ENCODE peak calls at places on chromosomes 3 and 15, in nine cellular contexts. E is tibial nerve, C is thyroid gland, I is uterus, F is A549, Q is spleen, V is ovary, R is adrenal gland, O is IMR-90. Y is an unnamed sample.

GRCh38 chr15:90531147-90531546 is 1.4 kb downstream of the CRTC3 start:
- DNase-seq in E (no peak), Q (no peak), C (no peak), V (no peak), I (no peak), O (no peak), F (no peak), R (no peak), Y (no peak)

GRCh38 chr3:111915905-111916304 is 56.8 kb downstream of the PHLDB2 start:
- DNase-seq in V (no peak), O (no peak), C (no peak), Q (no peak), R (no peak), E (no peak), F (no peak), I (no peak), Y (no peak)

GRCh38 chr3:47082519-47082918 is 81.4 kb downstream of the SETD2 start:
- DNase-seq in F (no peak), C (no peak), I (no peak), O (peak), E (no peak), Q (no peak), R (no peak), V (no peak), Y (no peak)

GRCh38 chr3:193732391-193732790 is 139.4 kb downstream of the OPA1 start:
- DNase-seq in V (no peak), Q (no peak), C (no peak), O (peak), R (peak), I (no peak), E (no peak), F (peak), Y (no peak)

GRCh38 chr3:94799420-94800060 is 736.7 kb downstream of the NSUN3 start:
- DNase-seq in E (no peak), O (no peak), C (no peak), R (no peak), Q (no peak), I (no peak), V (no peak), F (no peak), Y (no peak)

GRCh38 chr15:94061041-94061440 is 170.3 kb upstream of the MCTP2 start:
- DNase-seq in F (no peak), Q (no peak), O (peak), V (no peak), I (no peak), E (no peak), C (no peak), R (no peak), Y (no peak)

GRCh38 chr15:29687204-29687768 is 135.0 kb downstream of the TJP1 start:
- DNase-seq in R (no peak), F (no peak), V (no peak), O (no peak), E (no peak), I (no peak), C (peak), Q (peak), Y (no peak)

GRCh38 chr3:12508316-12508715 is 24.0 kb downstream of the TSEN2 start:
- DNase-seq in R (peak), V (peak), F (peak), Q (no peak), C (no peak), I (peak), O (peak), E (peak), Y (peak)

GRCh38 chr15:44501768-44502366 is 35.1 kb upstream of the EIF3J start:
- DNase-seq in Q (no peak), O (peak), I (no peak), V (no peak), R (no peak), C (no peak), E (no peak), F (peak), Y (no peak)

DNA sequence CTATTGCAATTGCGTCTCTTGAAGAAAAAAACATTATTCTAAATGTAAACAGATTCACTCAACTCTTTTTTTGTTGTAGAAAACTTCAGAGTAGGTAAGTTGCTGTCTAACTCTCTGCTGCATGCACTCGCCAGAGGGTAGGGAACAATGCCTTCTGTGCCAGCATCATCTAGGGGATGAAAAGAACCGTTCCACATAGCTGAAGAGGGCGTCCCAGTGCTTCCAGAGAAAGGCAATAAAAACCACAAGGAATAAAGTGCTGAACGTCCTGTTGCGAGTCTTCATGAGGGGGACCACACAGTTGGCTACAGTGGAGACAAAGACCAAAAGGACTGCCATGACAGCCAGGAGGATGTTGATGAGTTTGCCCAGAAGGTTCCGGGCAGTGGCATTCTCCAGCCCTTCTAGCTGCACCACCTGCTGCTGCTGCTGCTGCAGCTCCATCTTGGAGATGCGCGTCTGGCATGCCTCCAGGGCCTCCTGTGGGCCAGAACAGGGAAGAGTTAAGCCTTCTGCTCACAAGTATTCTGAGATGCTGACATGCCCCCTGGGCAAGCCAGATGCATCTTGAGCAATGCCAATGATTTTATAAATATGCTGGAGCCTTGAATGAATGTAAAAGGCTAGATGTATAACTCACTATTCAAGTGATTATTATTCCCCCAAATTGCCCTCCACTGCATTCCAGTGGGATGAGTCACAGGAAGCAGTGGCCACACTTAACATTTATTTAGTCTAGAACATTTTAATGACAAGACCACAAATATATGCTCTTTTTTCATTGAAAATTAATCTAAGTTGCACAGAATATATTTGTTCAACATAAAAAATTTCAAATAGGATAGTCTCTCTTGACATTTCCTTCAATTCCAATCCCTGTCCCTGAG is 45.1 kb upstream of the PLXND1 start:
- DNase-seq in F (peak), C (no peak), Q (no peak), I (no peak), E (no peak), V (peak), R (peak), O (peak), Y (no peak)
- TF ChIP-seq POLR2A in F (no peak), C (no peak), Q (no peak), I (no peak), E (no peak), V (no peak), R (no peak), O (no peak), Y (no peak)

DNA sequence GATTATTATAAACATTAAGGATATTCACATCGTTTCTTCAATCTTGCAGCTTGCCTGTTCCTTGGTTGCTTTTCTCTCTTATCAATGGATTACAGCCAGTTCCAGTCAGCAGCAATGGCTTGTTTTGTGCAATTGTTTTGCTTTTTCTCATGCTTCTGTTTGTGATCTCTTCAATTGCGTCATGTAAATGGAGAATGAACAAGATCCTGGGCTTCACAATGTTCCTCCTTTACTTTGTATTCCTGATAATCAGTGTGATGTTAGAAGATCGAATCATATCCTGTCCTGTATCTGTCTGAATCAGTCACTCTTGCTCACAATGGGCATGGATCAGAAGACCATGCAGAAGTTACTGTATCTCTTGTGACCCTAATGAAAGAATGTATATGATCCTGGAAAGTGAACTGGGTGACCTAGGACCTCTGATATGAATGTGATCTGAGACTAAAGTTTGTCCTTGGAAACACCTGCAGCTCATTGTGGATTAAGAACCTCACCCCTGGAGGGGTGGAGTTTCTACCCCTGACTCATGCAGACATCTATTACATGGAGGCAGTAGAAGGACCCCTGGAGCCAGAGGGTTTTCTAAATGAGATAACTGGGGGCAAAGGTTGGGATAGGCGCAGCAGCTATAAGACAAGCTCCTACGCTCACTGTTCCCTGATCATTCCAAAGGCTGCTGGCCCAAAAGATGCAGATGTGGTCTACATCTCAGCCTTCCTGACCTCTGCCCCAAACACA is 32.2 kb downstream of the SLC24A1 start:
- DNase-seq in F (no peak), E (no peak), I (no peak), C (no peak), V (no peak), R (no peak), Q (no peak), O (peak), Y (no peak)
- H3K4me3 ChIP-seq in F (no peak), E (no peak), I (no peak), C (no peak), V (no peak), R (no peak), Q (no peak), O (no peak), Y (no peak)

GRCh38 chr3:88221726-88222125 is 72.0 kb downstream of the C3orf38 start:
- DNase-seq in R (no peak), F (no peak), C (no peak), V (no peak), E (no peak), Q (no peak), I (no peak), O (no peak), Y (no peak)

GRCh38 chr3:88220126-88220525 is 70.4 kb downstream of the C3orf38 start:
- DNase-seq in R (no peak), E (no peak), C (no peak), I (no peak), O (no peak), Q (no peak), F (no peak), V (no peak), Y (no peak)

GRCh38 chr3:88222343-88222742 is 72.6 kb downstream of the C3orf38 start:
- DNase-seq in V (no peak), R (no peak), E (no peak), O (no peak), F (no peak), I (no peak), C (no peak), Q (no peak), Y (no peak)

DNA sequence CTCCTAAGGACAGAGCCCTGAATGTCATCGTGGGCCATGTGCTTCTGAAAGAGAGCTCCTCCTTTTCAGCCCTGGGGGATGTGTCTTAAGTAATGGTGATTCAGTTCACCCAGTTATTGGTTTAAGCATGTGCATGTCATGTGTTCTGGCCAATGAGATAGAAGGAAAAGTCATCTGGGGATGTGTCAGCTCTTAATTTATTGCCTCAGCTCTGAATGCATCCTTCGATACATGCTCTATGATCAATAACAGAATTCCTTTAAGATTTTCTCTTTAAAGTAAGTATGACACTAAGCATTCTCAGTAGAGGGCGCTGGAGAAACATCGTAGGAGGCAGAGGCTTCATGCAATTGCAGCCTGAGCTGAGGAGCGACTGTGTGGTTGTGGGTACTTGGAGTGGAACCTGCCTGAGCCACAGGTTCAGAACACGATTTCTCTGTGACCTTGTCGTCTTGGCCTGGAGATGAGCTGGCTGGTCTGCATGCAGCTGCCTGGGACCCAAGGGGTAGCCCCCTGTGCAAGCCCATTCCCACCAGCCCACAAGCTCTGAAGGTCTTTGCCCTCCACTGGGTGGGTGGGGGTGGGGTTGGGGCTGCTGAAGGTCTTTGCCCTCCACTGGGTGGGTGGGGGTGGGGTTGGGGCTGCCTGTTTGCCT is 69.5 kb downstream of the C3orf38 start:
- DNase-seq in C (peak), E (no peak), O (peak), F (peak), Q (no peak), R (peak), V (peak), I (no peak), Y (no peak)
- TF ChIP-seq CTCF in C (peak), E (peak), O (peak), F (peak), Q (no peak), R (peak), V (no peak), I (no peak), Y (no peak)

GRCh38 chr3:146154316-146154715 is 6.7 kb downstream of the PLOD2 start:
- DNase-seq in C (no peak), F (no peak), R (no peak), O (no peak), I (no peak), E (no peak), V (no peak), Q (no peak), Y (no peak)

GRCh38 chr3:146156060-146156459 is 4.9 kb downstream of the PLOD2 start:
- DNase-seq in F (no peak), C (peak), O (no peak), Q (no peak), R (no peak), V (no peak), E (no peak), I (no peak), Y (no peak)

GRCh38 chr3:146155022-146155421 is 6.0 kb downstream of the PLOD2 start:
- DNase-seq in E (no peak), Q (no peak), C (no peak), R (no peak), O (no peak), F (no peak), I (no peak), V (no peak), Y (no peak)

GRCh38 chr3:146153429-146153828 is 7.6 kb downstream of the PLOD2 start:
- DNase-seq in V (no peak), Q (no peak), F (no peak), C (no peak), I (no peak), R (no peak), E (no peak), O (no peak), Y (no peak)

GRCh38 chr3:146152841-146153240 is 8.1 kb downstream of the PLOD2 start:
- DNase-seq in F (no peak), O (no peak), Q (no peak), E (no peak), R (no peak), C (peak), V (no peak), I (no peak), Y (no peak)
- TF ChIP-seq POLR2A in F (no peak), O (no peak), Q (no peak), E (no peak), R (no peak), C (peak), V (no peak), I (no peak), Y (no peak)

DNA sequence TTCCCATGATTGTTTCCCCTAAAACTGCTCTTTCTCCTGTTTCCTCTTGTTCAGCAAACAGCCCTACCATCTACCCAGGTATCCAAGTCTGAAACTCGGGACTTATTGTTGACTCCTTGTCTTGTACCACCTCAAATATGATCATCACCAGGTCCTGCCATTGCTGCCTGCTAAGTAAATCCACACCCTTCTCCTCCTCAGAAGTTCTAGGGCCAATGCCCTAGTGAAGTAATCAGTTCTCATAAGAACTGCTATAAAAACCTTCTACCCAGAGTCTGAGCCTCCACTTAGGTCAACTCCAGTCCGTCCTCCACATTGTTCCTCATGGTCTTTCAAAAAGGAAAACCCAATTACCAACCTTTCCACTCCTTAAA is 77.0 kb upstream of the IL12A start:
- DNase-seq in O (no peak), V (no peak), R (no peak), I (no peak), E (no peak), C (no peak), Q (no peak), F (no peak), Y (no peak)
- H3K4me3 ChIP-seq in O (no peak), V (no peak), R (no peak), I (no peak), E (no peak), C (no peak), Q (peak), F (no peak), Y (no peak)

GRCh38 chr3:149830902-149831301 is 17.9 kb downstream of the RNF13 start:
- DNase-seq in F (peak), E (no peak), Q (no peak), R (no peak), O (no peak), I (no peak), V (no peak), C (no peak), Y (no peak)

GRCh38 chr3:149832086-149832485 is 19.1 kb downstream of the RNF13 start:
- DNase-seq in V (no peak), F (no peak), R (no peak), C (no peak), I (no peak), E (no peak), Q (no peak), O (peak), Y (no peak)

GRCh38 chr3:149833241-149833640 is 20.2 kb downstream of the RNF13 start:
- DNase-seq in V (no peak), R (no peak), I (no peak), O (no peak), F (no peak), E (no peak), C (no peak), Q (no peak), Y (no peak)

GRCh38 chr3:149828390-149828789 is 15.4 kb downstream of the RNF13 start:
- DNase-seq in V (no peak), E (no peak), F (no peak), R (no peak), O (no peak), I (no peak), Q (no peak), C (no peak), Y (no peak)

DNA sequence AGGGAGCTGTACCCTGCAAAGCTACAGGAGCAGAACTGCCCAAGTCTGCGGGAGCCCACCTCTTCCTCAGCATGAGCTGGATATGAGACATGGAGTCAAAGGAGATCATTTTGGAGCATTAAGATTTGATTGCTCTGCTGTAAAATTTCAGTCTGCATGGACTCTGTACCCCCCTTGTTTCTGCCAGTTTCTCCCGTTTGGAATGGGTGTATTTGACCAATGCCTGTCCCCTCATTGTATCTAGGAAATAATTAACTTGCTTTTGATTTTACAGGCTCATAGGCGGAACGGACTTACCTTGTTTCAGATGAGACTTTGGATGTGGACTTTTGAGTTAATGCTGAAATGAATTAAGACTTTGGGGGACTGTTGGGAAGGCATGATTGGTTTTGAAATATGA is 18.3 kb downstream of the RNF13 start:
- DNase-seq in Q (no peak), I (no peak), V (no peak), R (no peak), C (no peak), F (no peak), E (no peak), O (no peak), Y (no peak)
- TF ChIP-seq CTCF in Q (no peak), I (no peak), V (no peak), R (no peak), C (no peak), F (no peak), E (no peak), O (no peak), Y (no peak)